ENCODE peak calls at places on chromosome 16, in five cellular contexts. F is HepG2, P is GM12878, M is Panc1, N is K562. D is an unnamed sample.

GRCh38 chr16:60729052-60729451 is 1307.2 kb downstream of the CDH8 start:
- ATAC-seq in F (no peak), P (no peak), M (no peak), N (no peak), D (no peak)

GRCh38 chr16:55678061-55678935 is 22.5 kb downstream of the SLC6A2 start:
- ATAC-seq in F (no peak), P (no peak), M (no peak), N (no peak), D (no peak)

GRCh38 chr16:963913-964695 is 6.7 kb downstream of the LMF1 start:
- ATAC-seq in F (no peak), P (no peak), M (peak; percentile 54), N (no peak), D (no peak)

GRCh38 chr16:84919267-84919666 is 92.1 kb downstream of the ZDHHC7 start:
- ATAC-seq in F (no peak), P (no peak), M (no peak), N (no peak), D (no peak)

GRCh38 chr16:47886631-47887415 is 269.0 kb downstream of the ABCC12 start:
- ATAC-seq in F (no peak), P (no peak), M (no peak), N (no peak), D (no peak)

GRCh38 chr16:83817022-83817421 is 9.2 kb downstream of the HSBP1 start:
- ATAC-seq in F (no peak), P (no peak), M (no peak), N (no peak), D (no peak)

GRCh38 chr16:79334127-79334526 is 266.4 kb downstream of the MAF start:
- ATAC-seq in F (peak; percentile 83), P (no peak), M (no peak), N (peak; percentile 99), D (no peak)

GRCh38 chr16:79278506-79278905 is 322.0 kb downstream of the MAF start:
- ATAC-seq in F (no peak), P (peak; percentile 37), M (no peak), N (no peak), D (no peak)

GRCh38 chr16:10565167-10565566 is 15.2 kb downstream of the EMP2 start:
- ATAC-seq in F (peak; percentile 25), P (no peak), M (no peak), N (no peak), D (peak; percentile 34)

GRCh38 chr16:80084163-80084562 is 456.6 kb upstream of the DYNLRB2 start:
- ATAC-seq in F (peak; percentile 25), P (no peak), M (no peak), N (peak; percentile 37), D (peak; percentile 57)

GRCh38 chr16:75529056-75529905 is 6.6 kb downstream of the CHST5 start:
- ATAC-seq in F (no peak), P (no peak), M (no peak), N (no peak), D (no peak)

GRCh38 chr16:72072514-72073342 is 9.7 kb downstream of the HPR start:
- ATAC-seq in F (peak; percentile 96), P (no peak), M (no peak), N (peak; percentile 82), D (no peak)

GRCh38 chr16:79589495-79590134 is 10.9 kb downstream of the MAF start:
- ATAC-seq in F (no peak), P (no peak), M (no peak), N (no peak), D (peak; percentile 26)

GRCh38 chr16:17258848-17259713 is 211.7 kb downstream of the XYLT1 start:
- ATAC-seq in F (peak; percentile 77), P (peak; percentile 88), M (no peak), N (peak; percentile 92), D (peak; percentile 25)

GRCh38 chr16:59259074-59259963 is 525.2 kb upstream of the GOT2 start:
- ATAC-seq in F (no peak), P (no peak), M (no peak), N (no peak), D (no peak)

GRCh38 chr16:23505180-23505665 is 5.1 kb downstream of the GGA2 start:
- ATAC-seq in F (no peak), P (peak; percentile 10), M (peak; percentile 57), N (peak; percentile 9), D (no peak)

GRCh38 chr16:2236362-2237075 is at the start of gene DNASE1L2:
- ATAC-seq in F (peak; percentile 18), P (peak; percentile 12), M (peak; percentile 62), N (peak; percentile 7), D (peak; percentile 26)

GRCh38 chr16:80570106-80570478 is 29.3 kb downstream of the DYNLRB2 start:
- ATAC-seq in F (no peak), P (no peak), M (no peak), N (no peak), D (no peak)

GRCh38 chr16:4411684-4412083 is 4.7 kb downstream of the CORO7 start:
- ATAC-seq in F (no peak), P (no peak), M (no peak), N (no peak), D (no peak)

GRCh38 chr16:7691533-7691932 is 358.9 kb downstream of the RBFOX1 start:
- ATAC-seq in F (no peak), P (no peak), M (no peak), N (no peak), D (no peak)

GRCh38 chr16:48155926-48156789 is at the start of gene ABCC12:
- ATAC-seq in F (peak; percentile 55), P (no peak), M (peak; percentile 17), N (peak; percentile 26), D (peak; percentile 13)

GRCh38 chr16:78768723-78769122 is 669.3 kb downstream of the WWOX start:
- ATAC-seq in F (no peak), P (peak; percentile 72), M (no peak), N (no peak), D (no peak)

GRCh38 chr16:49801290-49801689 is 54.6 kb downstream of the ZNF423 start:
- ATAC-seq in F (peak; percentile 53), P (peak; percentile 33), M (no peak), N (no peak), D (no peak)

GRCh38 chr16:49587511-49587910 is 213.9 kb downstream of the C16orf78 start:
- ATAC-seq in F (no peak), P (no peak), M (no peak), N (no peak), D (no peak)

GRCh38 chr16:56675685-56676210 is 6.1 kb downstream of the MT1H start:
- ATAC-seq in F (no peak), P (peak; percentile 75), M (no peak), N (no peak), D (no peak)

GRCh38 chr16:11583889-11584565 is 2.7 kb downstream of the LITAF start:
- ATAC-seq in F (no peak), P (peak; percentile 25), M (no peak), N (no peak), D (no peak)

GRCh38 chr16:4414187-4414909 is 2.0 kb downstream of the CORO7 start:
- ATAC-seq in F (no peak), P (peak; percentile 78), M (no peak), N (no peak), D (no peak)

GRCh38 chr16:78257376-78257728 is 157.9 kb downstream of the WWOX start:
- ATAC-seq in F (no peak), P (no peak), M (peak; percentile 94), N (no peak), D (no peak)

GRCh38 chr16:1518626-1519135 is 14.8 kb upstream of the TMEM204 start:
- ATAC-seq in F (peak; percentile 30), P (no peak), M (no peak), N (no peak), D (no peak)

GRCh38 chr16:3170440-3171180 is 17.4 kb upstream of the OR1F1 start:
- ATAC-seq in F (peak; percentile 25), P (peak; percentile 45), M (no peak), N (no peak), D (no peak)

GRCh38 chr16:78605548-78606097 is 506.2 kb downstream of the WWOX start:
- ATAC-seq in F (no peak), P (no peak), M (no peak), N (no peak), D (peak; percentile 52)

GRCh38 chr16:48126801-48127644 is 28.8 kb downstream of the ABCC12 start:
- ATAC-seq in F (no peak), P (no peak), M (peak; percentile 87), N (no peak), D (no peak)

GRCh38 chr16:56344518-56345405 is 80.6 kb downstream of the AMFR start:
- ATAC-seq in F (peak; percentile 3), P (no peak), M (no peak), N (peak; percentile 40), D (peak; percentile 13)

DNA sequence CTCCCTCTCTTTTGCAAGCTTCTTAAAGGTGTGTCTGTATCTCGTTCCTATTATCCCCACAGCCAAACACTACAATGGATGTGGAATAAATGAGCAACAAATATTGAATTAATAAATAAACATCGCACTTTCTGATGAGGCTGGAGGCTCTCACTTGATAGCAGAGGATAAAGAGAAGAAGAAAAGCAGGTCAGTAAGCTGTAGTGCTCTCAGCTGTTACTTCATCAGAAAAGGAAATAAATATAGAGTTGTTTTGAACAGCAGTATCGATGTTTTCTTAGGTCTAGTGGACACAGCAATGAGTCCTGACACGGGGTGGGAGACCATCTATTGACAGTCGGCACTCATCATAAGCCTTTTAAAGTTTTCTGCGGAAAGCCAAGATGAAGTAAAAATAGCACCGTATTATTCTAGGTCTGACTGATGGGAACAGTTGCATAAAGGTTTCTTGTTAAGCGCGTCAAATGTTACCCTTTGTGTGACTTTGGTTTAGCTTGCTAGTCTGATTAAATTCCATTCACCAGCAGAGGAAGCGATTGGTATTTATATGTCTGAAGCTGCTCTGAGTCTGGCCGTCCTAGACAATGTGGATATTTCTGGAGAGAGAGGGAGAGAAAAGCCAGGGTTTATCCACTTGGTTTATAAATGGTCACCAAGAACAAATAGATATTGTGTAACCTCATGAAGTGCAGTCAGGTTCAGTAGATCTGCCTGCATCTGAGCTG is 646.1 kb downstream of the CDH11 start:
- ATAC-seq in F (no peak), P (no peak), M (no peak), N (no peak), D (peak; percentile 67)
- H3K27ac ChIP-seq in F (no peak overlapping the region), P (no peak overlapping the region), M (no peak overlapping the region), N (no peak overlapping the region), D (peak overlapping the region; percentile 33)

GRCh38 chr16:68732068-68732680 is 4.9 kb upstream of the CDH1 start:
- ATAC-seq in F (peak; percentile 89), P (peak; percentile 22), M (peak; percentile 90), N (peak; percentile 98), D (no peak)
- TF ChIP-seq POLR2AphosphoS5 in F (no peak), P (no peak), M (no peak), N (no peak), D (no peak)

GRCh38 chr16:27252206-27252585 is 16.4 kb downstream of the NSMCE1 start:
- ATAC-seq in F (no peak), P (no peak), M (no peak), N (no peak), D (no peak)
- H3K36me3 ChIP-seq in F (peaks cover 6% of the 10 kb centered on the region), P (peaks cover 11% of the 10 kb centered on the region), M (no peaks in the 10 kb centered on the region), N (peaks cover 20% of the 10 kb centered on the region), D (no peaks in the 10 kb centered on the region)

GRCh38 chr16:21950782-21951521 is 2.2 kb upstream of the UQCRC2 start:
- ATAC-seq in F (no peak), P (peak; percentile 25), M (no peak), N (no peak), D (no peak)
- H3K27ac ChIP-seq in F (peak overlapping the region; percentile 4), P (no peak overlapping the region), M (no peak overlapping the region), N (no peak overlapping the region), D (no peak overlapping the region)

DNA sequence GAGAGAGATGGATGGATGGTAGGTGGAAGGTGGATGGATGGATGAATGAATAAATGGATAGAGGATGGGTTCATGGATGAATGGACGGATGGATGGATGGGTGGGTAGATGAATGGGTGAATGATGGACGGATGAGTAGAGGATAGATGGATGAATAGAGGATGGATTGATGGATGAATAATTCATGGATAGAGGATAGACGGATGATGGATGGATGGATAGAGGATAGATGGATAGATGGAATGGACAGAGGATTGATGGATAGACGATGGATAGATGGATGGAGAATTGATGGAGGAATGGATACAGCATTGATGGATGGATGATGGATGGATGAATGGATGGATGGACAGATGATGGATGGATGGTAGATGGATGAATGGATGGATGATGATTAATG is 91.7 kb downstream of the MYH11 start:
- ATAC-seq in F (no peak), P (no peak), M (no peak), N (no peak), D (no peak)
- TF ChIP-seq POLR2AphosphoS5 in F (no peak), P (no peak), M (no peak), N (no peak), D (peak; percentile 92)